ENCODE peak calls at places on chromosomes 12 and 14, in six cellular contexts. M is aorta; I is GM12878; F is stimulated activated CD8-positive, alpha-beta memory T cell treated with anti-CD3 and anti-CD28 coated beads, Interleukin-12 subunit alpha, Interleukin-12 subunit beta, amount 100 ng/mL, for 1 hour; Q is AG04450; R is SHP77 treated with DMSO at 0.1 percent for 48 hours. W is an unnamed sample.

GRCh38 chr14:32597771-32598170 is 268.7 kb downstream of the AKAP6 start:
- DNase-seq in Q (no peak), F (no peak), R (no peak), M (no peak), I (no peak), W (no peak)

GRCh38 chr14:103989034-103989433 is 46.7 kb upstream of the RD3L start:
- DNase-seq in Q (no peak), I (no peak), R (no peak), M (no peak), F (no peak), W (no peak)

GRCh38 chr12:56221233-56221756 is 427 bp downstream of the RNF41 start:
- DNase-seq in Q (peak; percentile 46), F (no peak), R (no peak), I (no peak), M (peak; percentile 82), W (peak; percentile 89)

GRCh38 chr14:20997564-20997963 is 1.5 kb upstream of the SLC39A2 start:
- DNase-seq in M (no peak), I (no peak), F (no peak), R (no peak), Q (no peak), W (peak; percentile 22)

GRCh38 chr12:94460594-94460959 is 910 bp upstream of the CEP83 start:
- DNase-seq in M (no peak), R (no peak), I (no peak), F (no peak), Q (no peak), W (no peak)

GRCh38 chr12:26648584-26648983 is 184.4 kb downstream of the ITPR2 start:
- DNase-seq in M (no peak), Q (peak; percentile 83), I (no peak), F (no peak), R (no peak), W (no peak)

GRCh38 chr12:80917651-80918050 is 20.1 kb downstream of the LIN7A start:
- DNase-seq in Q (no peak), F (no peak), M (no peak), R (no peak), I (no peak), W (no peak)

GRCh38 chr14:32606297-32606696 is 277.2 kb downstream of the AKAP6 start:
- DNase-seq in M (no peak), F (no peak), R (no peak), I (no peak), Q (no peak), W (no peak)

GRCh38 chr14:93974299-93974698 is 2.1 kb downstream of the ASB2 start:
- DNase-seq in R (no peak), M (no peak), I (no peak), F (no peak), Q (no peak), W (no peak)

GRCh38 chr12:53063708-53064612 is 14.1 kb downstream of the TNS2 start:
- DNase-seq in M (peak; percentile 77), F (no peak), I (no peak), Q (no peak), R (no peak), W (peak; percentile 44)

GRCh38 chr14:46782281-46782680 is 130.7 kb upstream of the RPL10L start:
- DNase-seq in I (no peak), F (no peak), R (no peak), Q (no peak), M (no peak), W (no peak)

GRCh38 chr14:23538785-23539184 is 12.8 kb downstream of the ZFHX2 start:
- DNase-seq in M (no peak), Q (no peak), F (no peak), I (no peak), R (peak; percentile 36), W (peak; percentile 78)

GRCh38 chr14:80567905-80568512 is 356.7 kb upstream of the DIO2 start:
- DNase-seq in R (no peak), Q (peak; percentile 21), M (no peak), I (no peak), F (no peak), W (no peak)

W was measured in endodermal cell.